ENCODE peak calls at places on chromosomes 11 and 22, in five cellular contexts. One of them, this sample, is unnamed.

GRCh38 chr11:28679795-28680194 is 571.6 kb downstream of the METTL15 start:
- DNase-seq in IMR-90: peak; percentile 88
- DNase-seq in mesenchymal stem cell: peak; percentile 75
- DNase-seq in neuronal stem cell: no peak
- DNase-seq in H1: no peak
- DNase-seq in this sample: no peak

GRCh38 chr11:12469451-12469850 is 92.1 kb downstream of the PARVA start:
- DNase-seq in mesenchymal stem cell: no peak
- DNase-seq in IMR-90: peak; percentile 26
- DNase-seq in neuronal stem cell: no peak
- DNase-seq in H1: no peak
- DNase-seq in this sample: no peak

GRCh38 chr22:21951931-21952465 is 650 bp downstream of the PPM1F start:
- DNase-seq in H1: peak; percentile 74
- DNase-seq in IMR-90: peak; percentile 53
- DNase-seq in mesenchymal stem cell: peak; percentile 66
- DNase-seq in neuronal stem cell: no peak
- DNase-seq in this sample: peak; percentile 72

GRCh38 chr11:43632171-43632570 is 48.4 kb upstream of the HSD17B12 start:
- DNase-seq in mesenchymal stem cell: peak; percentile 6
- DNase-seq in neuronal stem cell: no peak
- DNase-seq in H1: no peak
- DNase-seq in IMR-90: peak; percentile 45
- DNase-seq in this sample: no peak

GRCh38 chr11:78995166-78995565 is 420.5 kb upstream of the NARS2 start:
- DNase-seq in mesenchymal stem cell: no peak
- DNase-seq in H1: no peak
- DNase-seq in neuronal stem cell: no peak
- DNase-seq in IMR-90: no peak
- DNase-seq in this sample: no peak

GRCh38 chr11:90747057-90747456 is 524.2 kb upstream of the CHORDC1 start:
- DNase-seq in neuronal stem cell: no peak
- DNase-seq in mesenchymal stem cell: no peak
- DNase-seq in IMR-90: no peak
- DNase-seq in H1: no peak
- DNase-seq in this sample: no peak

GRCh38 chr11:121800704-121801516 is 315.1 kb downstream of the BLID start:
- DNase-seq in IMR-90: no peak
- DNase-seq in neuronal stem cell: peak; percentile 74
- DNase-seq in mesenchymal stem cell: no peak
- DNase-seq in H1: peak; percentile 58
- DNase-seq in this sample: peak; percentile 92

GRCh38 chr11:105589346-105589745 is 20.5 kb upstream of the GRIA4 start:
- DNase-seq in mesenchymal stem cell: peak; percentile 39
- DNase-seq in H1: no peak
- DNase-seq in IMR-90: peak; percentile 30
- DNase-seq in neuronal stem cell: no peak
- DNase-seq in this sample: no peak

GRCh38 chr11:16982256-16982671 is 31.9 kb downstream of the PLEKHA7 start:
- DNase-seq in neuronal stem cell: no peak
- DNase-seq in mesenchymal stem cell: no peak
- DNase-seq in IMR-90: no peak
- DNase-seq in H1: no peak
- DNase-seq in this sample: no peak

GRCh38 chr11:16979708-16980622 is 34.2 kb downstream of the PLEKHA7 start:
- DNase-seq in neuronal stem cell: no peak
- DNase-seq in H1: no peak
- DNase-seq in mesenchymal stem cell: no peak
- DNase-seq in IMR-90: no peak
- DNase-seq in this sample: no peak

GRCh38 chr11:16984229-16984628 is 30.0 kb downstream of the PLEKHA7 start:
- DNase-seq in IMR-90: no peak
- DNase-seq in mesenchymal stem cell: no peak
- DNase-seq in H1: no peak
- DNase-seq in neuronal stem cell: no peak
- DNase-seq in this sample: no peak

GRCh38 chr11:16982809-16983208 is 31.4 kb downstream of the PLEKHA7 start:
- DNase-seq in mesenchymal stem cell: no peak
- DNase-seq in H1: no peak
- DNase-seq in neuronal stem cell: no peak
- DNase-seq in IMR-90: no peak
- DNase-seq in this sample: no peak

DNA sequence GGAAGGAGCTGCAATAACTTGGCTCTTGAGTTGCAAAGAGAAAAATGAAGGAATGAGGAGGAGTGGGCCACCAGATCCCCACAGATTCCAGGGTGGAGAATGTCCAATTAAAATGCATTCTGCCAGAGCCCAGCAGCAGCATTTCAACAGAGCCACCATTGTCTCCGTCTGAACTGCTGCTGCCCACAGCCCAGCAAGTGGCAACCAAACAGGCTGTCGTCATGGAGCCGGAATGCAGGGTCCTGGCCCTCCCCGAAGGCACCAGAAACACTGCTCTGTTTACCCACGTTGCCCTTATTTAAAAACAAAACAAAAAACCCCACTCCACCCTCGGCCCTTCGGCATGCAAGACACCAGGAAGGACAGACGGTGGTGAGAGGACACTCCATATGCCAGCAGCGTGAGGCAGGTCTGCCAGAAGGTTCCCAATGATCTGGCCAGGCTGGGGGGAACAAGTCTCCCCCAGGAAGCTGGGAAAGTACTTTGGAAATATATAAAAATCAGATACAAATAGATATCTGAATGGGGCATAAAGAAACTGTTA is 32.5 kb downstream of the PLEKHA7 start:
- DNase-seq in IMR-90: peak; percentile 14
- DNase-seq in H1: no peak
- DNase-seq in neuronal stem cell: peak; percentile 76
- DNase-seq in mesenchymal stem cell: peak; percentile 8
- DNase-seq in this sample: peak; percentile 49
- H3K9ac ChIP-seq in IMR-90: no peak overlapping the region
- H3K9ac ChIP-seq in H1: no peak overlapping the region
- H3K9ac ChIP-seq in neuronal stem cell: no peak overlapping the region
- H3K9ac ChIP-seq in mesenchymal stem cell: no peak overlapping the region
- H3K9ac ChIP-seq in this sample: no peak overlapping the region

GRCh38 chr11:65522640-65523322 is 2.1 kb upstream of the SCYL1 start:
- DNase-seq in mesenchymal stem cell: peak; percentile 62
- DNase-seq in H1: no peak
- DNase-seq in neuronal stem cell: no peak
- DNase-seq in IMR-90: no peak
- DNase-seq in this sample: no peak

GRCh38 chr11:65526744-65527143 is 1.9 kb downstream of the SCYL1 start:
- DNase-seq in IMR-90: no peak
- DNase-seq in H1: no peak
- DNase-seq in neuronal stem cell: no peak
- DNase-seq in mesenchymal stem cell: no peak
- DNase-seq in this sample: no peak

GRCh38 chr11:65525659-65526480 is 987 bp downstream of the SCYL1 start:
- DNase-seq in H1: no peak
- DNase-seq in mesenchymal stem cell: no peak
- DNase-seq in IMR-90: no peak
- DNase-seq in neuronal stem cell: no peak
- DNase-seq in this sample: no peak

GRCh38 chr11:65524010-65524746 is 705 bp upstream of the SCYL1 start:
- DNase-seq in mesenchymal stem cell: no peak
- DNase-seq in IMR-90: no peak
- DNase-seq in H1: peak; percentile 59
- DNase-seq in neuronal stem cell: no peak
- DNase-seq in this sample: no peak

GRCh38 chr11:65524747-65525658 is at the start of gene SCYL1:
- DNase-seq in H1: peak; percentile 88
- DNase-seq in mesenchymal stem cell: peak; percentile 74
- DNase-seq in IMR-90: peak; percentile 79
- DNase-seq in neuronal stem cell: peak; percentile 80
- DNase-seq in this sample: peak; percentile 78
- H2AK5ac ChIP-seq in H1: peak within 1 kb of the TSS; percentile 54
- H2AK5ac ChIP-seq in mesenchymal stem cell: peak within 1 kb of the TSS; percentile 57
- H2AK5ac ChIP-seq in IMR-90: peak within 1 kb of the TSS; percentile 95
- H2AK5ac ChIP-seq in neuronal stem cell: peak within 1 kb of the TSS; percentile 94
- H2AK5ac ChIP-seq in this sample: no peak within 1 kb of the TSS

GRCh38 chr11:69948256-69949141 is 129.3 kb upstream of the FGF3 start:
- DNase-seq in IMR-90: peak; percentile 57
- DNase-seq in neuronal stem cell: no peak
- DNase-seq in H1: peak; percentile 71
- DNase-seq in mesenchymal stem cell: peak; percentile 61
- DNase-seq in this sample: peak; percentile 62
- H3K9ac ChIP-seq in IMR-90: peak overlapping the region; percentile 27
- H3K9ac ChIP-seq in neuronal stem cell: no peak overlapping the region
- H3K9ac ChIP-seq in H1: no peak overlapping the region
- H3K9ac ChIP-seq in mesenchymal stem cell: peak overlapping the region; percentile 6
- H3K9ac ChIP-seq in this sample: no peak overlapping the region

GRCh38 chr11:110296226-110297081 is at the start of gene RDX:
- DNase-seq in H1: peak; percentile 84
- DNase-seq in mesenchymal stem cell: peak; percentile 74
- DNase-seq in IMR-90: peak; percentile 63
- DNase-seq in neuronal stem cell: peak; percentile 83
- DNase-seq in this sample: peak; percentile 89

GRCh38 chr11:110295487-110296225 is 758 bp downstream of the RDX start:
- DNase-seq in neuronal stem cell: peak; percentile 55
- DNase-seq in H1: peak; percentile 64
- DNase-seq in IMR-90: peak; percentile 40
- DNase-seq in mesenchymal stem cell: peak; percentile 68
- DNase-seq in this sample: peak; percentile 57

GRCh38 chr11:110297726-110298297 is 1.4 kb upstream of the RDX start:
- DNase-seq in IMR-90: no peak
- DNase-seq in neuronal stem cell: no peak
- DNase-seq in H1: no peak
- DNase-seq in mesenchymal stem cell: no peak
- DNase-seq in this sample: no peak

GRCh38 chr11:110298298-110298765 is 1.9 kb upstream of the RDX start:
- DNase-seq in mesenchymal stem cell: no peak
- DNase-seq in H1: no peak
- DNase-seq in neuronal stem cell: no peak
- DNase-seq in IMR-90: no peak
- DNase-seq in this sample: no peak

DNA sequence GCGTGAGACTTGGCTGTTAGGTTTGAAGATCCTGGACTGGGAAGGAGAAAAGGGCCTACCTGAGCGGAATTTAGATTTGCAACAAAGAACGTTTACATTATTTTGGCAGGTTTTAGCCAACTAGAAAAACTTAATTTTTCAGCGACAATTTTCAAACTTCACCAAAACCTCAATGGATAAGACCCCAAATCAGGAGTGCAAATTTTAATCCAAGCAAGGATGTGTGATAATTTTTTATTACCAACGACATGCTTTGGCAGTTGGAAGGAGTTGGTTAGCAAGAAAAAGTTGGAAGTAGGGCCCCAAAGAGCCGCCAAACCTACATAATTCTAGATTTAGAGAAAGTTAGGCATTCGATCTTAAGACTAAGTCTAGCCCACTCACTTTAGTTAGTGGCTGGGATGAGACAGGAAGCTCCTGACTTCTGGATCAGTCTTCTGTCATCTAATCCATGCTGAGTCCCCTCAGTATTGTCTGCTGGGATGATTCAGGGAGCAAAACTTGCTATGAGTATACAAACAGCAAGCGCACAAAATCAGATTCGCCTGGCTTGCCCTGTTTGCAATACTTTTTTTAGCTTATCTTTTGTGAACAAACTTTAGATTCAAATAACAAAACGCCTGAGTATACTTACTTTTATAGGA is 790 bp upstream of the RDX start:
- DNase-seq in H1: no peak
- DNase-seq in IMR-90: peak; percentile 53
- DNase-seq in mesenchymal stem cell: peak; percentile 61
- DNase-seq in neuronal stem cell: no peak
- DNase-seq in this sample: no peak
- H2AK5ac ChIP-seq in H1: peak overlapping the region; percentile 42
- H2AK5ac ChIP-seq in IMR-90: no peak overlapping the region
- H2AK5ac ChIP-seq in mesenchymal stem cell: no peak overlapping the region
- H2AK5ac ChIP-seq in neuronal stem cell: no peak overlapping the region
- H2AK5ac ChIP-seq in this sample: no peak overlapping the region

GRCh38 chr22:37226087-37226486 is 13.8 kb upstream of the SSTR3 start:
- DNase-seq in mesenchymal stem cell: no peak
- DNase-seq in neuronal stem cell: no peak
- DNase-seq in IMR-90: no peak
- DNase-seq in H1: no peak
- DNase-seq in this sample: no peak

GRCh38 chr22:37222440-37222971 is 10.2 kb upstream of the SSTR3 start:
- DNase-seq in mesenchymal stem cell: no peak
- DNase-seq in H1: no peak
- DNase-seq in neuronal stem cell: no peak
- DNase-seq in IMR-90: no peak
- DNase-seq in this sample: no peak

GRCh38 chr22:37224757-37225420 is 12.6 kb upstream of the SSTR3 start:
- DNase-seq in neuronal stem cell: no peak
- DNase-seq in mesenchymal stem cell: no peak
- DNase-seq in H1: no peak
- DNase-seq in IMR-90: no peak
- DNase-seq in this sample: no peak

GRCh38 chr22:37225481-37225880 is 13.2 kb upstream of the SSTR3 start:
- DNase-seq in mesenchymal stem cell: no peak
- DNase-seq in IMR-90: no peak
- DNase-seq in neuronal stem cell: no peak
- DNase-seq in H1: no peak
- DNase-seq in this sample: no peak

DNA sequence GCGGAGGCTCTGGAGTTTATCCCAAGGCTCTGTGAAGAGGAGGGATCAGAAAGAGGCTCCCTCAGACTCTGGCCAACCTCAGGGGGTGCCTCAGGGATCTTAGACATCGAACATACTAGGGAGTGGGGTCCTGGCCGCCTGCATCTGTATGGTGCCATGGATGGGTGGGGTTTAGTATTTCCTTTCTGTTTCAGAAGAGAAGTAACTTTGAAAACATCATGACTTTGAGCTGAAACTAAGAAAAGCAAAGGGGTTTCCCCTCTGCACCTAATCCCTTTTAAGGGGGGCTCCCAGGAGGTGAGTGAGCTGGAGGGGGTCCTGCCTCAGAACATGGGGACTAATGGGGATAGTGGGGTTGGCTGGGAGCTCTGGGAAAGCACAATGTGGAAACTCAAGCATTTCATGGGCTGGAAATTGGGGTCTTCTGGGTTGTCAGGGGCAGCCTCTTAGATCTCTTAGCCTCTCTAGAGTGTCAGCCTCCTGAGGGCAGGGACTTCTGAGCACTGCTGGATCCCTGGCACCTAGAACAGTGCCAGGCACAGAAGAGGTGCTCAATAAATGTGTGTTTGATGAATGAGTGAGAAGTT is 11.8 kb upstream of the SSTR3 start:
- DNase-seq in mesenchymal stem cell: no peak
- DNase-seq in IMR-90: no peak
- DNase-seq in neuronal stem cell: no peak
- DNase-seq in H1: no peak
- DNase-seq in this sample: no peak
- H3K9ac ChIP-seq in mesenchymal stem cell: no peak overlapping the region
- H3K9ac ChIP-seq in IMR-90: no peak overlapping the region
- H3K9ac ChIP-seq in neuronal stem cell: no peak overlapping the region
- H3K9ac ChIP-seq in H1: no peak overlapping the region
- H3K9ac ChIP-seq in this sample: no peak overlapping the region

GRCh38 chr11:44790211-44790610 is 63.4 kb downstream of the TSPAN18 start:
- DNase-seq in H1: no peak
- DNase-seq in IMR-90: no peak
- DNase-seq in neuronal stem cell: no peak
- DNase-seq in mesenchymal stem cell: no peak
- DNase-seq in this sample: no peak
- H2AK5ac ChIP-seq in H1: peak overlapping the region; percentile 84
- H2AK5ac ChIP-seq in IMR-90: no peak overlapping the region
- H2AK5ac ChIP-seq in neuronal stem cell: no peak overlapping the region
- H2AK5ac ChIP-seq in mesenchymal stem cell: no peak overlapping the region
- H2AK5ac ChIP-seq in this sample: no peak overlapping the region

This sample was measured in H9.